ENCODE peak calls at places on chromosome 1, in six cellular contexts. K is HuH-7.5, O is activated T-cell treated with anti-CD3 and anti-CD28 coated beads for 1 hour, L is kidney glomerular epithelial cell, H is HT1080, Y is Right ventricle myocardium superior. G is an unnamed sample.

GRCh38 chr1:6245086-6245868 is 1.3 kb downstream of the HES3 start:
- DNase-seq in Y (peak; percentile 88), O (peak; percentile 76), L (peak; percentile 53), H (peak; percentile 75), K (peak; percentile 93), G (peak; percentile 83)

GRCh38 chr1:173876732-173877131 is 8.6 kb downstream of the ZBTB37 start:
- DNase-seq in L (no peak), K (no peak), Y (no peak), H (no peak), O (no peak), G (no peak)

GRCh38 chr1:175742790-175743459 is 470 bp downstream of the TNR start:
- DNase-seq in Y (no peak), O (no peak), K (no peak), L (peak; percentile 57), H (peak; percentile 52), G (peak; percentile 55)

GRCh38 chr1:167186198-167186750 is 34.4 kb upstream of the POU2F1 start:
- DNase-seq in O (no peak), L (no peak), K (no peak), Y (no peak), H (no peak), G (no peak)

GRCh38 chr1:21906173-21907078 is 30.7 kb downstream of the HSPG2 start:
- DNase-seq in O (no peak), Y (peak; percentile 91), L (no peak), K (no peak), H (no peak), G (no peak)

GRCh38 chr1:67371043-67371442 is 59.2 kb downstream of the SERBP1 start:
- DNase-seq in Y (no peak), H (no peak), L (no peak), O (no peak), K (no peak), G (no peak)

GRCh38 chr1:42784946-42785693 is at the start of gene TMEM269:
- DNase-seq in H (no peak), K (no peak), Y (peak; percentile 55), L (no peak), O (peak; percentile 28), G (no peak)

GRCh38 chr1:116167625-116168276 is 56.6 kb downstream of the MAB21L3 start:
- DNase-seq in Y (peak; percentile 52), O (no peak), H (no peak), K (no peak), L (peak; percentile 5), G (no peak)

GRCh38 chr1:97364086-97364485 is 556.7 kb downstream of the DPYD start:
- DNase-seq in Y (no peak), K (no peak), H (peak; percentile 31), L (no peak), O (no peak), G (no peak)

GRCh38 chr1:225888289-225888897 is 553 bp downstream of the LEFTY1 start:
- DNase-seq in O (no peak), Y (peak; percentile 29), L (no peak), H (no peak), K (no peak), G (no peak)